ENCODE peak calls at places on chromosomes 3 and 15, in five cellular contexts. P is trophoblast cell, A is H9, B is H1, L is neuronal stem cell. M is an unnamed sample.

GRCh38 chr15:63288342-63288741 is 10.9 kb downstream of the APH1B start:
- DNase-seq in P (no peak), A (no peak), B (no peak), L (no peak), M (no peak)

GRCh38 chr3:120908030-120908802 is at the start of gene STXBP5L:
- DNase-seq in P (peak), A (peak), B (peak), L (peak), M (peak)

GRCh38 chr3:13865581-13866405 is 14.1 kb downstream of the WNT7A start:
- DNase-seq in P (no peak), A (no peak), B (no peak), L (no peak), M (no peak)

GRCh38 chr15:75733761-75734651 is 21.4 kb upstream of the CSPG4 start:
- DNase-seq in P (no peak), A (no peak), B (no peak), L (no peak), M (no peak)

GRCh38 chr15:82177291-82178010 is 85.1 kb downstream of the EFL1 start:
- DNase-seq in P (no peak), A (no peak), B (no peak), L (no peak), M (peak)

GRCh38 chr3:111592941-111593340 is 2.2 kb downstream of the ZBED2 start:
- DNase-seq in P (no peak), A (no peak), B (no peak), L (no peak), M (no peak)

GRCh38 chr15:48671381-48672022 is 26.0 kb upstream of the FBN1 start:
- DNase-seq in P (no peak), A (no peak), B (no peak), L (no peak), M (no peak)

GRCh38 chr15:68017221-68017620 is 36.9 kb upstream of the PIAS1 start:
- DNase-seq in P (peak), A (no peak), B (no peak), L (no peak), M (no peak)

GRCh38 chr15:75947117-75947516 is 43.4 kb downstream of the FBXO22 start:
- DNase-seq in P (peak), A (no peak), B (no peak), L (no peak), M (peak)

GRCh38 chr3:50154476-50154839 is 666 bp upstream of the SEMA3F start:
- DNase-seq in P (no peak), A (no peak), B (no peak), L (no peak), M (no peak)

GRCh38 chr3:130395916-130396315 is 50.4 kb downstream of the COL6A5 start:
- DNase-seq in P (peak), A (peak), B (no peak), L (no peak), M (peak)

GRCh38 chr15:77355321-77355720 is 64.6 kb downstream of the PEAK1 start:
- DNase-seq in P (no peak), A (no peak), B (no peak), L (no peak), M (no peak)

GRCh38 chr3:140387244-140387643 is 290.6 kb upstream of the TRIM42 start:
- DNase-seq in P (no peak), A (no peak), B (no peak), L (no peak), M (no peak)

GRCh38 chr15:52559583-52559982 is 9.2 kb downstream of the ARPP19 start:
- DNase-seq in P (no peak), A (no peak), B (no peak), L (no peak), M (no peak)

GRCh38 chr3:120440001-120440703 is 10.6 kb downstream of the FSTL1 start:
- DNase-seq in P (no peak), A (no peak), B (no peak), L (no peak), M (peak)

GRCh38 chr3:170977911-170978310 is 48.6 kb downstream of the SLC2A2 start:
- DNase-seq in P (no peak), A (no peak), B (no peak), L (no peak), M (no peak)

GRCh38 chr3:123785602-123786001 is 98.5 kb downstream of the MYLK start:
- DNase-seq in P (no peak), A (no peak), B (no peak), L (no peak), M (no peak)

GRCh38 chr3:139312416-139312815 is 31.4 kb upstream of the MRPS22 start:
- DNase-seq in P (no peak), A (no peak), B (no peak), L (no peak), M (no peak)

GRCh38 chr15:66099950-66100671 is 153.4 kb downstream of the MEGF11 start:
- DNase-seq in P (no peak), A (no peak), B (no peak), L (no peak), M (no peak)
- H2BK12ac ChIP-seq in P (no peak), A (no peak), B (peak), L (no peak), M (no peak)

DNA sequence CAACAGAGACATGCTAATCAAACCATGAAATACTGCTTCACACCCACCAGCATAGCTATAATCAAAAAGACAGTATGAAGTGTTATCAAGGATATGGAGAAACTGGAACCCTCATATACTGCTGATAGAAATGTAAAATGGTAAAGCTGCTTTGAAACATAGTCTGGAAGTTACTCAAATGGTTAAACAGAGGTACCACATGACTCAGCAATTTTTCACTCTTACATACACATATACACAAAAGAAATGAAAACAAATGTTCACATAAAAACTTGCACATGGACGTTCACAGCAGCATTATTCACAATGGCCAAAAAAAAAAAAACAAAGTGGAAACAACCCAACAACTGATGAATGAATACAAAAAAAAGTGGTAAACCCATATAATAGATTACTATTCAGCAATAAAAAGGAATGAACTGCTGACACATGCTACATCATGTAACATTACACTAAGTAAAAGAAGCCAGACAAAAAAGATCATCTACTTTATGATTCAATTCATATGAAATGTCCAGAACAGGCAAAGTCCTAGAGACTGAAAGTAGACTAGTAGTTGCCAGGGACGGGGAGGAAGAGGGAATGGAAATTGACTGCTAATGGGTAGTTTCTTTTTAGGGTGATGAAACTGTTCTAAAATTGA is 23.2 kb downstream of the ZNF148 start:
- DNase-seq in P (no peak), A (no peak), B (no peak), L (no peak), M (peak)
- H2BK12ac ChIP-seq in P (no peak), A (no peak), B (no peak), L (no peak), M (no peak)

DNA sequence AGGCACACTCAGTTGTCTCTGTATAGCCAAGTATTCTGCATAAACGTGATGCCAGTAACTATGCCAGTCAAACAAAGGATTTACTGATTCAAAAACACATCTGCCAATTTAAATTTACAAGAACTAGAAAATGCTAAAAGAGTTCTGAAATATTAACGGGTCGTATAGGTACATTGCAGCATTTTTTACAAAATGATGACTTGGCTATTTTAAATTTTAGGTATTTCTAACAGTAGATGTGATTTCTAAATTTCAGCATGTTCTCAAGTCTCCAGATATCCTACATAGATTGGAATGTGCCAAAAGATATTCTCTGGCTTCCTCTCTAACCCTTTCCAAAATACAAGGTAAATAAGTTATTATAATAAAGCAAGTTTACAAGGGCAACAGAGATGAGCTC is 60.3 kb downstream of the MORC1 start:
- DNase-seq in P (no peak), A (no peak), B (no peak), L (no peak), M (no peak)
- H2BK12ac ChIP-seq in P (no peak), A (no peak), B (no peak), L (no peak), M (no peak)

DNA sequence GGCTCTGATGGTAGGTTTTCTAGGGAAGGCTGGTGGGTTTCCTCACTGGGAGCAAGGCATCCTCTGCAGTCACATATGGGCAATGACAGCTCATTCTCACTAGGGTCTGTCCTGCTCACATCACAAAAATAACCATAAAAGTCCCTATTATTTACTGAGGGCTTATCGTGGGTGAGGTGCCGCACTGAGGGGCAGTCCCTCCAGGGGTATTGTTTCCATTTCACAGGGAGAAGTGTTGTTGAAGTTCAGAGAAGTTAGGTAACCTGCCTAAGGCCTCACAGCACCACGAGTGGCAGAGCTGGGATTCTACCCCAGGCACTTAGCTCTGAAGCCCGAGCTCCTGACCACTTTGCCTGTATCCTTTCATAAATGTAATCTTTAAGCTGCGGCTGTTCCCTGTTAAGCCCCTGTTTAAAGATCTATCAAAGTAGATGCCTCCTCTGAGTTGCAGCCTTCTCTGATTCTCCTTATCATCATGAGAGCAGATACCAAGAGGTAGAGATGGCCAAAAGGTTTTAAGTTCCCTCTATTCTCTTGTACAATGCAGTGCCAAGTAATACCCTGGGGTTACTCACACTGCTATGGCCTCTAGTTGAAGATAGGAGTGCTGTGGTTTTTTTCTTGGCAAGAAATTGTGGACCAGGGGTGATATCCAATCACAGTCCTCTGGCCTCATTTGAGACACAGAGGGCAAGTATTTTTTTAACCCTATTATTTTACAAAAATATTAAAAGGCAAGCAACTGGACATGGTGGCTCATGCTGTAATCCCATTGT is 107.0 kb downstream of the RPLP1 start:
- DNase-seq in P (no peak), A (no peak), B (no peak), L (no peak), M (no peak)
- H2BK12ac ChIP-seq in P (no peak), A (no peak), B (no peak), L (no peak), M (no peak)

GRCh38 chr3:58092516-58092915 is 84.3 kb downstream of the FLNB start:
- DNase-seq in P (no peak), A (no peak), B (no peak), L (no peak), M (peak)

GRCh38 chr3:58093573-58094195 is 85.5 kb downstream of the FLNB start:
- DNase-seq in P (peak), A (no peak), B (no peak), L (no peak), M (peak)

GRCh38 chr3:58098531-58098930 is 90.3 kb downstream of the FLNB start:
- DNase-seq in P (no peak), A (no peak), B (no peak), L (no peak), M (no peak)

GRCh38 chr3:58095471-58096145 is 87.4 kb downstream of the FLNB start:
- DNase-seq in P (no peak), A (no peak), B (no peak), L (no peak), M (no peak)

GRCh38 chr3:58094657-58095056 is 86.4 kb downstream of the FLNB start:
- DNase-seq in P (no peak), A (no peak), B (no peak), L (no peak), M (no peak)
- H2BK12ac ChIP-seq in P (peak), A (no peak), B (no peak), L (no peak), M (no peak)

DNA sequence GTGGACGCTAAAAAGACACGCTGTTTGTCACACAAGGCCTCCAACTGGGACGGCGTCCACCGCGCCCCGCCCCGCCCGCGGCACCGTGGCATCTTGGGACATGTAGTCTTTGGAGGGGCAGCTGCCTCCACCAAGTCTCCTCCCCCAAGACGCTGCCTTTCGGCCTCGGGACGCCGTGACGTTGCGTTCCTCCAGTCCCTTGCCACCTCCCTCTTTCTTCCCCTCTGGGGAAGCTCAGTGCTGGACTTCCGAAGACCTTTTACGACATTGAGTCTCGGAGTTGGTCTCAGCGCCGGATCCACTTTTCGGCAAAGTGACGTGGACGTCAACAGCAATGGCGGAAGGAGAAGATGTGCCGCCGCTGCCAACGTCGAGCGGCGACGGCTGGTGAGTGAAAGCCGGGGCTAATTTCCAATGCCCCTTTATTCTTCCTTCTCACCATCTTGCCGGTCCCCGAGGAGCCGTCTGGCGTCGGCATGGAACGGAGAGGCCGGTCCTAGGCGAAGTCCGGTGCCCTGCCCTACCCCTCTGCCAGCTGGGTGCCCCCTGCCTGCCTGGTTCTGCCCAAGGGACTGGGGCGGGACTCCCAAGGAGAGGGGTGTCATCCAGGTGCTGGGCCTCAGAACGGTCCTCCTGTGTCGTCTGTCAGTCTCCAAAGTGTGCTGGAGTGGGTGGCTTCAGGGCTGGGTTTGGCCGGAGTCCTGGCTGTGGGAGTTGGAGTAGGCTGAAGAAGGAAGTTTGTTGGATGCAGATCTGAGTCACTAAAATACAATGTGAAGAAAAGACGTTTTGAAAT is at the start of gene TBC1D23:
- DNase-seq in P (peak), A (peak), B (peak), L (peak), M (peak)
- H2BK12ac ChIP-seq in P (no peak), A (no peak), B (no peak), L (no peak), M (no peak)

M was measured in mesenchymal stem cell.